ENCODE peak calls at places on chromosome 1, in four cellular contexts. L is activated CD4-positive, alpha-beta T cell treated with anti-CD3 and anti-CD28 coated beads for 36 hours; U is T-helper 17 cell; B is activated T-cell treated with anti-CD3 and anti-CD28 coated beads, Interleukin-2, amount 50 U/mL, for 4 hours. Z is an unnamed sample.

GRCh38 chr1:29709711-29710169 is 473.4 kb downstream of the PTPRU start:
- ATAC-seq in U (no peak), B (no peak), L (peak; percentile 16), Z (no peak)

GRCh38 chr1:162899422-162900168 is 38.6 kb upstream of the CCDC190 start:
- ATAC-seq in B (no peak), L (no peak), U (no peak), Z (no peak)

GRCh38 chr1:173422456-173422976 is 54.6 kb upstream of the PRDX6 start:
- ATAC-seq in U (peak; percentile 39), B (no peak), L (no peak), Z (peak; percentile 44)

GRCh38 chr1:198528376-198528775 is 12.1 kb downstream of the ATP6V1G3 start:
- ATAC-seq in B (no peak), L (no peak), U (no peak), Z (no peak)

GRCh38 chr1:232574077-232574476 is 55.9 kb downstream of the SIPA1L2 start:
- ATAC-seq in L (no peak), B (no peak), U (no peak), Z (no peak)

GRCh38 chr1:145891143-145891542 is 5.5 kb upstream of the ANKRD35 start:
- ATAC-seq in B (no peak), U (no peak), L (no peak), Z (no peak)

GRCh38 chr1:33931115-33931475 is 67.2 kb downstream of the HMGB4 start:
- ATAC-seq in B (no peak), L (no peak), U (no peak), Z (no peak)

GRCh38 chr1:54945393-54945936 is 35.0 kb upstream of the TMEM61 start:
- ATAC-seq in L (no peak), B (no peak), U (no peak), Z (no peak)